ENCODE peak calls at places on chromosomes 1 and 21, in four cellular contexts. R, V, I and L are unnamed samples.

GRCh38 chr1:88289703-88290102 is 394.4 kb upstream of the PKN2 start:
- DNase-seq in R (no peak), V (no peak), I (no peak), L (no peak)

GRCh38 chr1:90924982-90925381 is 96.9 kb downstream of the ZNF644 start:
- DNase-seq in V (no peak), R (peak; percentile 89), I (no peak), L (peak; percentile 86)

GRCh38 chr1:209328178-209328577 is 255.3 kb upstream of the CAMK1G start:
- DNase-seq in R (no peak), I (no peak), V (no peak), L (no peak)

GRCh38 chr1:162823771-162824525 is 33.4 kb downstream of the HSD17B7 start:
- DNase-seq in R (no peak), V (peak; percentile 42), I (no peak), L (no peak)

GRCh38 chr1:107277022-107277421 is 136.2 kb downstream of the NTNG1 start:
- DNase-seq in V (peak; percentile 65), I (peak; percentile 46), R (peak; percentile 85), L (peak; percentile 74)

GRCh38 chr1:111323231-111323630 is 32.6 kb downstream of the CHIA start:
- DNase-seq in V (no peak), R (no peak), I (no peak), L (no peak)

GRCh38 chr1:247482747-247483146 is 24.8 kb upstream of the OR2B11 start:
- DNase-seq in R (no peak), I (no peak), V (peak; percentile 98), L (no peak)

GRCh38 chr1:67792756-67793475 is 40.4 kb downstream of the GNG12 start:
- DNase-seq in V (no peak), R (no peak), I (no peak), L (no peak)

GRCh38 chr1:165537351-165538107 is 6.3 kb upstream of the LRRC52 start:
- DNase-seq in I (no peak), V (no peak), R (no peak), L (no peak)

GRCh38 chr1:208652300-208653160 is 408.3 kb upstream of the PLXNA2 start:
- DNase-seq in I (peak; percentile 23), R (peak; percentile 82), V (peak; percentile 89), L (peak; percentile 78)

GRCh38 chr1:244614113-244614836 is 38.7 kb upstream of the DESI2 start:
- DNase-seq in I (no peak), V (no peak), R (no peak), L (no peak)

GRCh38 chr1:220803401-220804201 is 16.9 kb downstream of the MTARC1 start:
- DNase-seq in V (peak; percentile 64), R (peak; percentile 61), I (peak; percentile 25), L (peak; percentile 41)

GRCh38 chr21:42847726-42848125 is 31.6 kb downstream of the WDR4 start:
- DNase-seq in I (no peak), R (no peak), V (no peak), L (no peak)

GRCh38 chr1:12179111-12179519 is 12.3 kb downstream of the TNFRSF1B start:
- DNase-seq in R (no peak), V (no peak), I (peak; percentile 36), L (no peak)

GRCh38 chr1:13583964-13584791 is 546 bp downstream of the PDPN start:
- DNase-seq in V (no peak), R (peak; percentile 72), I (no peak), L (peak; percentile 76)

GRCh38 chr1:215376544-215377264 is 190.4 kb upstream of the KCTD3 start:
- DNase-seq in R (no peak), V (no peak), I (no peak), L (no peak)

GRCh38 chr1:207007352-207008033 is 25.1 kb downstream of the C1orf116 start:
- DNase-seq in V (peak; percentile 100), I (peak; percentile 94), R (no peak), L (peak; percentile 52)

GRCh38 chr1:191125950-191126349 is 648.3 kb upstream of the BRINP3 start:
- DNase-seq in I (no peak), R (no peak), V (no peak), L (no peak)

GRCh38 chr1:199861020-199861795 is 166.3 kb upstream of the NR5A2 start:
- DNase-seq in I (no peak), V (no peak), R (no peak), L (no peak)

GRCh38 chr1:7580923-7581753 is 190.0 kb upstream of the VAMP3 start:
- DNase-seq in R (no peak), I (no peak), V (no peak), L (no peak)

GRCh38 chr1:49197081-49197480 is 420.4 kb upstream of the BEND5 start:
- DNase-seq in R (no peak), I (no peak), V (peak; percentile 60), L (no peak)

GRCh38 chr1:71080178-71080781 is 555 bp downstream of the ZRANB2 start:
- DNase-seq in I (peak; percentile 6), V (no peak), R (peak; percentile 44), L (peak; percentile 21)

GRCh38 chr1:30101477-30102227 is 621.7 kb downstream of the MATN1 start:
- DNase-seq in R (peak; percentile 33), V (no peak), I (no peak), L (peak; percentile 31)

GRCh38 chr1:116663821-116664220 is 3.7 kb downstream of the IGSF3 start:
- DNase-seq in V (no peak), R (no peak), I (no peak), L (no peak)

GRCh38 chr21:46142581-46143473 is 12.6 kb downstream of the FTCD start:
- DNase-seq in I (no peak), R (no peak), V (no peak), L (no peak)

GRCh38 chr21:22575165-22575584 is 1577.0 kb downstream of the NCAM2 start:
- DNase-seq in R (peak; percentile 72), I (no peak), V (peak; percentile 47), L (peak; percentile 71)

GRCh38 chr1:97348599-97349265 is 572.1 kb downstream of the DPYD start:
- DNase-seq in I (no peak), R (no peak), V (no peak), L (no peak)

GRCh38 chr1:43935711-43936427 is 2.3 kb downstream of the ARTN start:
- DNase-seq in I (no peak), V (peak; percentile 27), R (peak; percentile 70), L (no peak)

GRCh38 chr1:153888518-153888917 is 34.3 kb downstream of the GATAD2B start:
- DNase-seq in R (no peak), V (no peak), I (no peak), L (no peak)

GRCh38 chr1:231039161-231040018 is 664 bp downstream of the FAM89A start:
- DNase-seq in V (peak; percentile 31), R (peak; percentile 66), I (no peak), L (peak; percentile 75)

GRCh38 chr1:159339517-159339916 is 37.4 kb downstream of the FCER1A start:
- DNase-seq in R (no peak), I (no peak), V (no peak), L (no peak)

GRCh38 chr1:203311368-203312301 is 6.3 kb downstream of the BTG2 start:
- DNase-seq in V (no peak), R (no peak), I (no peak), L (no peak)

GRCh38 chr1:165854101-165854845 is 26.9 kb downstream of the UCK2 start:
- DNase-seq in R (no peak), I (no peak), V (no peak), L (peak; percentile 16)

GRCh38 chr1:9732123-9732971 is 80.8 kb downstream of the PIK3CD start:
- DNase-seq in R (no peak), V (no peak), I (no peak), L (no peak)

GRCh38 chr1:92485374-92486250 is 1.1 kb downstream of the GFI1 start:
- DNase-seq in V (no peak), I (peak; percentile 49), R (peak; percentile 84), L (peak; percentile 81)

GRCh38 chr21:34367320-34367935 is 3.6 kb downstream of the KCNE2 start:
- DNase-seq in R (peak; percentile 90), V (peak; percentile 93), I (peak; percentile 56), L (peak; percentile 70)

GRCh38 chr1:11770011-11770410 is 8.0 kb downstream of the C1orf167 start:
- DNase-seq in R (no peak), V (no peak), I (no peak), L (no peak)

DNA sequence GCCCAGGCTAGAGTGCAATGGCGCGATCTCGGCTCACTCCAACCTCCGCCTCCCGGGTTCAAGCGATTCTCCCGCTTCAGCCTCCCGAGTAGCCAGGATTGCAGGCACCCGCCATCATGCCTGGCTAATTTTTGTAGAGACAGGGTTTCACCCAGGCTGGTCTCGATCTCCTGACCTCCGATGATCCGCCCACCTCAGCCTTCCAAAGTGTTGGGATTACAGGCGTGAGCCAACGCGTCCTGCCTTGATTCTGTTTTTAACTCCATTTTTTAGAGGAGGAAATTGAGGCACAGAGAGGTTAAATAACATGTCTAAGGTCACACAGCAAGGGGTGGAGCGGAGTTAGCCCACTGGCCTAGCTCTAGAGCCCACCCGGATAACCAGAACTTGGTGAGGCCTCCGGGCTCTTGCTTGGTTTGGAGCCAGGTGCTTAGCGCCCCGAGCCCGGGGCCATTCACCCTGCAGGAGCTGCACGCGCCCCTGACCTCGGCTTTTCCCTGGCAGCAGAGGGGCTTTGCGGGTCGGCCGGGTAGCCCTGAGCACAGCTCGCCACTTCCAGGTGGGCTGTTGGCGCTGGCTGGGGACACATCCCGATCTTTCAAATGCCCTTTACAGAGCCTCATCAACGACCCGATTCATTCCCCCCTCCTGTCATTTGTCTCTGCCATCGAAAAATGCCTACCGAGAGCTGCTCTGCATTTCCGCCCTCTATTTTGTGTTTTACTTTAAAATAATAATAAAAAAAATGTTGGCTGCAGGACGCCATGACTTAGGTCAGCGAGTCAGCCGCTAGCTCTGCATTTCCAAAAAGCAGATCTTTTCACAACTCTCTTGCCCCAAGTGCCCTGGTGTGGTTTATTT is 11.2 kb downstream of the SIM2 start:
- DNase-seq in R (peak; percentile 69), V (no peak), I (no peak), L (peak; percentile 59)
- TF ChIP-seq EZH2 in R (peak; percentile 77), V (no peak), I (no peak), L (no peak)

DNA sequence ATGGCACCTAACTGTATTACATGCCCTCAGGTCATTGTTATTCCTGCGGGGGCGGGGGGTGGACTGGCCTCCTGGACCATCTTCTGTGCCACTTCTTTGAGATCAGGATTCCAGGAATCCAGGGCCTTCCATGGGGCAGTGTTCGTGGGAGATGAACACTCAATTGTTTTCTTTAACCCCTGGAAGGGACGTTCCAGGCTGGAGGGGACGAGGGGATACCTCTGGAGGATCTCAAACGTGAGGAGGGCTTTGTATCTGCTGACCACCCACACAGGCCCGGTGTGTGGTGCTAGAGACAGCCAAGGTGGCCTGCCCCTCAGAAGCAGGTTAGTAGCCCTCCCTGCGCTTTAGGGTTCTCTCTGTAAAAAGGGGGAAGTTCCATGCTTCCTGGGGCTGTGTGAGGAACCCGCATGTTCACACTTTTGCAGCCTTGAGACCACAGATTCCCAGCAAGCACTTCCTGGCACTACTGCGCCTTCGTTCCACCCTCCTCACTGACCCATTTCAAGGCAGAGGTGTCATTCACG is 8.0 kb upstream of the GUCA2B start:
- DNase-seq in I (no peak), V (no peak), R (no peak), L (no peak)
- TF ChIP-seq EZH2 in I (no peak), V (no peak), R (no peak), L (no peak)

GRCh38 chr1:25618433-25618808 is 1.8 kb downstream of the MAN1C1 start:
- DNase-seq in V (no peak), I (no peak), R (peak; percentile 24), L (peak; percentile 25)
- TF ChIP-seq EZH2 in V (no peak), I (no peak), R (no peak), L (no peak)

DNA sequence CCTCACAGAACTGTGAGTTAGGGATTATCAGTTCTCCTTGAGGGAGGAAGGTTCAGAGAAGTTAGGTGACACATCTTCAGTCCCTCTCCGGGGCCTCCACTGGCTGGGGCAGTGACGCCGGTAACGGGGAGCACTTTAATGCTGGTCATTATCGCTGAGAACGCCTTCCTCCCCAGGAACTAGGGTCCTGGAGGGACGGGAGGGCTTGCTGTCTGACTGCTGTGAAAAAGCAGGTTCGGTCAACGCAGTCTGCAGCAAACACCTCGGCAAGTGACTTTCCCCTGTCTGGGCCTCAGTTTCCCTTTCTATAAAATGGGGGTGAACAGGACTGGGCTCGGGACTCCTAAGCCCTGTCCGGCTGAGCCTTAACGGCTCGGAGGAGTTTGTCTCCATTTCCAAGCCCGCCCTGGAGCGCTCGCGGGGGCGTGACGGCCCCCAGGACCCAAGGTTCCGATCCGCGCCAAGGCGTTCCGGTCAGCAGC is 341 bp upstream of the TMEM61 start:
- DNase-seq in V (no peak), R (no peak), I (no peak), L (no peak)
- TF ChIP-seq EZH2 in V (no peak), R (no peak), I (no peak), L (no peak)